ENCODE peak calls at places on chromosomes 6 and 20, in ten cellular contexts. B is fibroblast of villous mesenchyme, J is endothelial cell, R is HFF-Myc, D is spleen, U is astrocyte, E is MCF 10A, S is right atrium auricular region, Z is esophagus muscularis mucosa, F is mesothelial cell of epicardium. T is an unnamed sample.

GRCh38 chr6:107386904-107387303 is 72.5 kb downstream of the PDSS2 start:
- DNase-seq in B (no peak), J (no peak), R (no peak), D (no peak), U (no peak), E (no peak), S (no peak), Z (no peak), F (no peak), T (no peak)

GRCh38 chr6:145809211-145809610 is 5.4 kb downstream of the FBXO30 start:
- DNase-seq in B (peak), J (no peak), R (no peak), D (no peak), U (no peak), E (no peak), S (no peak), Z (no peak), F (no peak), T (no peak)

GRCh38 chr6:130946076-130946475 is 117.0 kb downstream of the EPB41L2 start:
- DNase-seq in B (no peak), J (no peak), R (no peak), D (no peak), U (peak), E (peak), S (no peak), Z (no peak), F (no peak), T (no peak)

GRCh38 chr6:20626165-20626564 is 91.9 kb downstream of the CDKAL1 start:
- DNase-seq in B (no peak), J (no peak), R (no peak), D (no peak), U (no peak), E (no peak), S (no peak), Z (no peak), F (no peak), T (no peak)

GRCh38 chr6:17927705-17928104 is 59.7 kb downstream of the KIF13A start:
- DNase-seq in B (no peak), J (no peak), R (no peak), D (no peak), U (no peak), E (no peak), S (no peak), Z (peak), F (no peak), T (no peak)

GRCh38 chr20:47150403-47151152 is 205.9 kb downstream of the ZMYND8 start:
- DNase-seq in B (peak), J (peak), R (peak), D (no peak), U (peak), E (peak), S (peak), Z (no peak), F (peak), T (peak)

GRCh38 chr6:125114248-125114858 is 39.2 kb upstream of the TPD52L1 start:
- DNase-seq in B (peak), J (peak), R (no peak), D (no peak), U (no peak), E (peak), S (no peak), Z (no peak), F (no peak), T (no peak)

GRCh38 chr20:41453006-41453950 is 86.7 kb upstream of the EMILIN3 start:
- DNase-seq in B (no peak), J (no peak), R (no peak), D (no peak), U (no peak), E (no peak), S (no peak), Z (no peak), F (no peak), T (no peak)

GRCh38 chr20:43751167-43752050 is 24.6 kb upstream of the GTSF1L start:
- DNase-seq in B (peak), J (no peak), R (peak), D (no peak), U (peak), E (peak), S (no peak), Z (no peak), F (no peak), T (peak)

GRCh38 chr20:8654486-8654885 is 414.4 kb upstream of the PLCB4 start:
- DNase-seq in B (no peak), J (no peak), R (no peak), D (no peak), U (no peak), E (no peak), S (no peak), Z (no peak), F (no peak), T (no peak)

GRCh38 chr6:71512256-71512655 is 223.6 kb downstream of the OGFRL1 start:
- DNase-seq in B (no peak), J (no peak), R (no peak), D (no peak), U (no peak), E (no peak), S (no peak), Z (no peak), F (no peak), T (no peak)

GRCh38 chr6:30555428-30556005 is 772 bp downstream of the GNL1 start:
- DNase-seq in B (peak), J (peak), R (no peak), D (peak), U (peak), E (peak), S (peak), Z (no peak), F (peak), T (no peak)

GRCh38 chr6:109075934-109076333 is 18.7 kb downstream of the SESN1 start:
- DNase-seq in B (peak), J (no peak), R (peak), D (no peak), U (peak), E (no peak), S (no peak), Z (no peak), F (no peak), T (peak)

GRCh38 chr6:87670707-87671106 is 31.3 kb downstream of the AKIRIN2 start:
- DNase-seq in B (no peak), J (no peak), R (no peak), D (no peak), U (no peak), E (no peak), S (no peak), Z (no peak), F (no peak), T (no peak)

GRCh38 chr20:17438436-17439039 is 92.6 kb downstream of the BFSP1 start:
- DNase-seq in B (no peak), J (no peak), R (no peak), D (no peak), U (no peak), E (no peak), S (no peak), Z (peak), F (no peak), T (no peak)

GRCh38 chr20:49583669-49584417 is 15.9 kb upstream of the PTGIS start:
- DNase-seq in B (peak), J (no peak), R (peak), D (no peak), U (peak), E (peak), S (peak), Z (no peak), F (no peak), T (peak)

GRCh38 chr6:2482773-2483172 is 237.4 kb upstream of the GMDS start:
- DNase-seq in B (no peak), J (no peak), R (no peak), D (no peak), U (no peak), E (no peak), S (no peak), Z (no peak), F (no peak), T (no peak)
- TF ChIP-seq CTCF in B (no peak), J (peak), R (peak), D (no peak), U (no peak), E (no peak), S (no peak), Z (no peak), F (no peak), T (no peak)

GRCh38 chr20:44886276-44886671 is 769 bp downstream of the YWHAB start:
- DNase-seq in B (peak), J (no peak), R (no peak), D (no peak), U (no peak), E (no peak), S (no peak), Z (no peak), F (no peak), T (no peak)

GRCh38 chr20:44886828-44887227 is 1.3 kb downstream of the YWHAB start:
- DNase-seq in B (no peak), J (no peak), R (no peak), D (no peak), U (no peak), E (no peak), S (no peak), Z (no peak), F (no peak), T (no peak)

GRCh38 chr20:44884907-44885391 is 556 bp upstream of the YWHAB start:
- DNase-seq in B (no peak), J (no peak), R (no peak), D (no peak), U (no peak), E (no peak), S (no peak), Z (no peak), F (no peak), T (no peak)

GRCh38 chr20:44887466-44887865 is 2.0 kb downstream of the YWHAB start:
- DNase-seq in B (no peak), J (no peak), R (no peak), D (no peak), U (no peak), E (no peak), S (no peak), Z (no peak), F (no peak), T (no peak)

GRCh38 chr20:44885392-44886275 is at the start of gene YWHAB:
- DNase-seq in B (peak), J (peak), R (peak), D (peak), U (peak), E (peak), S (peak), Z (peak), F (peak), T (peak)
- TF ChIP-seq CTCF in B (no peak), J (no peak), R (no peak), D (peak), U (no peak), E (no peak), S (no peak), Z (no peak), F (no peak), T (no peak)

GRCh38 chr6:116446399-116446798 is 14.8 kb upstream of the CALHM6 start:
- DNase-seq in B (peak), J (no peak), R (no peak), D (no peak), U (peak), E (no peak), S (no peak), Z (no peak), F (no peak), T (no peak)

GRCh38 chr6:116450185-116450710 is 10.9 kb upstream of the CALHM6 start:
- DNase-seq in B (no peak), J (no peak), R (no peak), D (no peak), U (no peak), E (peak), S (no peak), Z (no peak), F (no peak), T (no peak)

GRCh38 chr6:116444991-116445566 is 16.1 kb upstream of the CALHM6 start:
- DNase-seq in B (peak), J (no peak), R (no peak), D (no peak), U (no peak), E (no peak), S (no peak), Z (no peak), F (no peak), T (no peak)

GRCh38 chr6:116447052-116447451 is 14.1 kb upstream of the CALHM6 start:
- DNase-seq in B (no peak), J (no peak), R (no peak), D (no peak), U (peak), E (peak), S (no peak), Z (no peak), F (no peak), T (no peak)

GRCh38 chr6:116447496-116448011 is 13.6 kb upstream of the CALHM6 start:
- DNase-seq in B (peak), J (no peak), R (no peak), D (no peak), U (peak), E (peak), S (no peak), Z (no peak), F (no peak), T (peak)
- TF ChIP-seq CTCF in B (no peak), J (no peak), R (no peak), D (no peak), U (no peak), E (no peak), S (no peak), Z (no peak), F (no peak), T (peak)

GRCh38 chr6:35026434-35027222 is 114.5 kb downstream of the TCP11 start:
- DNase-seq in B (no peak), J (no peak), R (no peak), D (no peak), U (peak), E (peak), S (peak), Z (no peak), F (no peak), T (no peak)

GRCh38 chr6:35024601-35025054 is 116.5 kb downstream of the TCP11 start:
- DNase-seq in B (peak), J (peak), R (no peak), D (no peak), U (peak), E (peak), S (peak), Z (no peak), F (no peak), T (no peak)

GRCh38 chr6:35023601-35024000 is 117.5 kb downstream of the TCP11 start:
- DNase-seq in B (no peak), J (no peak), R (no peak), D (no peak), U (no peak), E (no peak), S (no peak), Z (no peak), F (no peak), T (no peak)

GRCh38 chr6:35027807-35028206 is 113.3 kb downstream of the TCP11 start:
- DNase-seq in B (no peak), J (no peak), R (no peak), D (no peak), U (no peak), E (no peak), S (peak), Z (no peak), F (no peak), T (no peak)

DNA sequence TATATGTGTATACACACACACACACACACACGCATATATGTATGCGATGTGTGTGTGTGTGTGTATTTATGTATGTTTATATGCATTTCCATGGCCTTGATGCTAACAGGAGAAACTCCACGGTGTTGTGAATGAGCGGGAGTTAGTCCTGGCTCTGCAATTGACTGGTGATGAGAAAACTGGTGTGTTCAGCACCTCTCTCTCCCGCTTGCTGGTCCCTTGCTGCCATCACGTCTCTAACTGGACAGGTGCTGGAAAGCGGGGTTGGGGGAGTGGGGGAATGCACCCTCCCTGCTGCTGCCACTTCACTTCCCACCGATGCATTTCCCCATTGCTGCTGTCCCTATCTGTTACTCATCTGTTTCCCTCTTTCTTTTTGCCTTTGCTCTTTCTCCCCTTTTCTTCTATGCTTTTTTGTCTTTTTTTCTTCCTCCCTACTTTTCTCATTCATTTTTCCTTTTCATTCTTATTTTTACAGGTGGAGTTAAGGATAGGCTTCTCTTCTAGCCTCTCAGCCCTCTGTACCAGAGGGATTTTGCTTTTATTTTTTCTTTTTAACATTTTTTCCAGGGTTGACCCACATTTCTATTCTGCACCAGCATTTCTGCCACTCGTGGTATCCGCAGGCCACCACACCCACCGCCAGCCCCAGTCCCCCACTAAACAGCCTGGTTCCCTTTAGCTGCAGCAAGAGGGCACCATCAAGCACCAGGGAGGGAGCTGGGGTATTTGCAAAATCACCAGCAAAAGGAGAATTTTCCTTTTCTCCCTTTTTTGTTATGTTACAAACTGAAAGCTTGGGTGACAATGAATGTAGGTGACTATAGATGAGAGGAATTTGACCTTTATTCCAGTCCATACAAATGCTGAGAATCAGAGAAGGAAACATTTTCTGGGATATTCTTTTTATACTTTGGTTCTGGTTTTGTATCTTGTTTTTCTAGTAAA is 115.6 kb downstream of the TCP11 start:
- DNase-seq in B (no peak), J (no peak), R (no peak), D (no peak), U (no peak), E (no peak), S (peak), Z (no peak), F (no peak), T (no peak)
- TF ChIP-seq CTCF in B (peak), J (no peak), R (peak), D (no peak), U (peak), E (no peak), S (no peak), Z (peak), F (no peak), T (peak)

GRCh38 chr6:113879186-113880096 is 22.3 kb downstream of the MARCKS start:
- DNase-seq in B (peak), J (peak), R (no peak), D (no peak), U (peak), E (peak), S (peak), Z (no peak), F (no peak), T (no peak)
- TF ChIP-seq CTCF in B (peak), J (no peak), R (peak), D (peak), U (peak), E (peak), S (peak), Z (peak), F (no peak), T (peak)

GRCh38 chr6:155265843-155266535 is 2.2 kb downstream of the CLDN20 start:
- DNase-seq in B (no peak), J (no peak), R (no peak), D (no peak), U (no peak), E (no peak), S (no peak), Z (no peak), F (no peak), T (no peak)
- TF ChIP-seq CTCF in B (no peak), J (no peak), R (peak), D (no peak), U (no peak), E (peak), S (no peak), Z (no peak), F (no peak), T (no peak)